ENCODE peak calls at places on chromosome 11, in four cellular contexts. J, W, E and F are unnamed samples.

GRCh38 chr11:75997273-75997552 is 182.2 kb downstream of the UVRAG start:
- DNase-seq in J (no peak), W (no peak), E (no peak), F (no peak)

GRCh38 chr11:73186886-73187285 is 31.2 kb upstream of the P2RY2 start:
- DNase-seq in J (no peak), W (no peak), E (no peak), F (no peak)

GRCh38 chr11:112705148-112705547 is 256.1 kb upstream of the NCAM1 start:
- DNase-seq in J (no peak), W (no peak), E (no peak), F (no peak)

GRCh38 chr11:122682464-122682863 is 26.9 kb downstream of the UBASH3B start:
- DNase-seq in J (no peak), W (no peak), E (no peak), F (no peak)

GRCh38 chr11:123509737-123510578 is 79.9 kb downstream of the GRAMD1B start:
- DNase-seq in J (peak; percentile 62), W (no peak), E (no peak), F (no peak)

GRCh38 chr11:107720305-107720775 is 8.5 kb upstream of the SLN start:
- DNase-seq in J (no peak), W (no peak), E (no peak), F (no peak)

GRCh38 chr11:13834463-13834862 is 128.1 kb upstream of the SPON1 start:
- DNase-seq in J (peak; percentile 74), W (peak; percentile 52), E (no peak), F (no peak)

GRCh38 chr11:61679893-61680621 is at the start of gene DAGLA:
- DNase-seq in J (peak; percentile 72), W (peak; percentile 79), E (peak; percentile 49), F (no peak)

GRCh38 chr11:106503901-106504300 is 426.4 kb downstream of the AASDHPPT start:
- DNase-seq in J (no peak), W (no peak), E (no peak), F (no peak)

GRCh38 chr11:19774817-19775600 is 62.4 kb downstream of the NAV2 start:
- DNase-seq in J (no peak), W (no peak), E (no peak), F (no peak)

GRCh38 chr11:111454561-111455192 is 57.5 kb downstream of the BTG4 start:
- DNase-seq in J (peak; percentile 81), W (peak; percentile 65), E (peak; percentile 42), F (no peak)

GRCh38 chr11:63641727-63642126 is 27.5 kb upstream of the PLAAT3 start:
- DNase-seq in J (no peak), W (no peak), E (no peak), F (no peak)

GRCh38 chr11:116529681-116530080 is 243.1 kb downstream of the BUD13 start:
- DNase-seq in J (no peak), W (no peak), E (no peak), F (no peak)

GRCh38 chr11:123238297-123238696 is 43.2 kb upstream of the CLMP start:
- DNase-seq in J (no peak), W (no peak), E (no peak), F (no peak)

GRCh38 chr11:115317428-115318185 is 186.6 kb downstream of the CADM1 start:
- DNase-seq in J (no peak), W (no peak), E (no peak), F (no peak)

GRCh38 chr11:21771097-21771496 is 421.8 kb upstream of the ANO5 start:
- DNase-seq in J (no peak), W (no peak), E (no peak), F (no peak)

GRCh38 chr11:72772059-72772458 is 19.9 kb upstream of the ARAP1 start:
- DNase-seq in J (no peak), W (no peak), E (no peak), F (no peak)

GRCh38 chr11:47986742-47987141 is 6.4 kb downstream of the PTPRJ start:
- DNase-seq in J (no peak), W (no peak), E (no peak), F (no peak)

GRCh38 chr11:68128682-68129327 is 7.6 kb upstream of the CHKA start:
- DNase-seq in J (peak; percentile 53), W (peak; percentile 76), E (peak; percentile 76), F (no peak)

GRCh38 chr11:9266132-9266736 is 1.1 kb upstream of the DENND5A start:
- DNase-seq in J (no peak), W (no peak), E (peak; percentile 66), F (no peak)

GRCh38 chr11:113591122-113591521 is 115.0 kb downstream of the TMPRSS5 start:
- DNase-seq in J (no peak), W (no peak), E (no peak), F (no peak)

GRCh38 chr11:8239536-8240228 is 24.0 kb downstream of the LMO1 start:
- DNase-seq in J (no peak), W (no peak), E (no peak), F (no peak)

DNA sequence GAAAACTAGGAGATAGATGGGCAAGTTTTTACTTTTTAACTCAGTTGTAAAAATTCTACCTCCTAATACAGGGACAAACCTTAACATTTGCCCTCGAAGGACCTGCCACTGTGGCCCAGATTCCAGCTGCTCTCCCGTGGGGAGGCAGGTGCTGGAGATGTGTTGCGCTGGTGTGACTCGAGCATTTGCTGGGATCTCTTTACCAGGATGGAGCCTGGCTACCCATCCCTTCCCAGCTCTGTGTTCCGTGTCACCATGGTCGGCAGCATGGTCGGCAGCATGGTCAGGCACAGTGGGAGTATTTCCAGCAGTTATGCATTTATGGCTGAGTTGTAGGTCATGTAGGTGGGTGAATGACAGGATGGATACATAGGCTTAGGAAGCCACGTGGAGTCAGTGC is 41.1 kb downstream of the OTOG start:
- DNase-seq in J (peak; percentile 4), W (no peak), E (no peak), F (no peak)
- TF ChIP-seq USF2 in J (no peak), W (no peak), E (no peak), F (no peak)

DNA sequence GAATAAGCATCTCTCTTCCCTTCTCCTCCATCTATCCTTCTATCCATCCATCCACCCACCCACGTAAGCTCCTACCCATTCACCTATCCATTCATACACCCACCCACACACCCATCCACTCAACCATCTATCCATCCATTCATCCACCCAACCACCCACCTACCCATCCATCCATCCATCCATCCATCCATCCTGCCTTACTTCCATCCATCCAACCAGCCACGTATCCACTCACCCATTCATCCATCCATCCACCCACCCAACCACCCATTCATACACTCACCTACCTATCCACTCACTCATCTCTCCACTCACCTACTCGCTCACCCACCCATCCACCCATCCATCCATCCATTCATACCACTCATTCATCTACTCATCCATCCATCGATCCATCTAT is 13.2 kb downstream of the TNNT3 start:
- DNase-seq in J (no peak), W (no peak), E (no peak), F (no peak)
- TF ChIP-seq CREM in J (no peak), W (no peak), E (no peak), F (no peak)

GRCh38 chr11:133747409-133747808 is 97.9 kb downstream of the SPATA19 start:
- DNase-seq in J (no peak), W (no peak), E (no peak), F (no peak)

DNA sequence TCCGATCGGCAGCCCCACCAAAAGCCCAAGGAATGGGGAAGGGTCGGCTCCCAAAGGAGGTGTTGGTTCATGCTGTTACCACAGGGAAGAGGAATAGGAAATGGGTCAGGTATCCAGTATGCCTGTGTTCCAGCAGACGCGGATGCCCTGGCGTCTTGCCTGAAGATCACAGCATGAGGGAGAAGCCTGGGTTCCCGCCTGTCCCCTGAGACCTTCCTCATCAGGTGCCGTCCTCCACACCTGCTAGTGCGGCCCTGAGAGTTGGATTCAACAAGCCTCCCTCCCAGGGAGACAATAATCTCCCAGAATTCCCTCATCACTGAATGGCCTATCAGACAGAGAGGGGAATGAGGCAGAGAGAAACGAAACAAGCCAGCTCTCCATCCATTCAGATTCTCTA is 92.2 kb downstream of the SPATA19 start:
- DNase-seq in J (no peak), W (no peak), E (no peak), F (no peak)
- TF ChIP-seq USF2 in J (no peak), W (no peak), E (no peak), F (no peak)

DNA sequence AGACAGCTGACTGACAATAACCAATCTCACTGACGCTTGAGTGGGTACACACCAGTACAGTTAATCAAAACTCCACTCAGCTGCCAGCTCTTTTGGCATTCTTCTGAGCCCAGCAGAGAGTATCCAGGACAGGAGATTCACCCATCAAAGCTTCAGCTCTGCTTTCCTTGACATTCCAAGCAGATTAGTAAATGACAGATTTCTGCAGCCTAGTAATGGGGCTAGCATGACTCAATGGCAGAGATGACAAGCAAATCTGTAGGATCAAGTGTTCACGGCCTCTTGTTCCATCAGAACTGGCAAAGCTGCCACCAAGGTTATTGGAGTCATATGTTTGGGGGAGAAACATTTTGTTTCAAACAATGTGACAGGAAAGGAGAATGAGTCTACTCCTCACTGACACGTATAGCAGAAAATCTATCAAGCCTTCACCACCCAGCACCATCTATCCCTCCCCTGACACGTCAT is 420.0 kb downstream of the DYNC2H1 start:
- DNase-seq in J (no peak), W (no peak), E (no peak), F (no peak)
- TF ChIP-seq CREM in J (no peak), W (no peak), E (no peak), F (no peak)

DNA sequence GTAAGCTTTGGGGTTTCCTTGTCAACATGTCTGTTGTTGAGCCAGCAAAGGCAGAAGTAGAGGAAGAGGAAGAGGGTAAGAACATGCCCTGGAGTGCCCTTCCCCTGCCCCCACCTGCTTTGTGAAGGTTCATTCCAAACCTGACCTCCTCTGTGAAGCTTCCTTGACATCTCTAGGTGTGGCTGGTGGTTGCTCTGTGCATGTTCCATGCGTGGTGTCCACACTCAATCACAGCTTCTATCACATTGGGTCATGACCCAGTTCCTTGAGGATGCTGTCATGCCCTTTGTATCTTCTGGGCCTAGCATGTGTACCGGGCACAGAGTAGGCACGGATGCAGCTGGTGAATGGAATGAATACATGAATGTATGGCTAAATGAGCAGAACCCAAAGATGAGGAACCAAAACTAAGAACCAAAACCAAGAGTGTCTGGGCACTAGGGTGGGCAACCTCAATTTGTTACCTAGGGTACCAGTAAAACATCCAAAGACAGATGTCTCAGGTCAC is 23.7 kb upstream of the FXYD6 start:
- DNase-seq in J (no peak), W (no peak), E (no peak), F (peak; percentile 60)
- TF ChIP-seq USF2 in J (no peak), W (no peak), E (no peak), F (no peak)

GRCh38 chr11:65540290-65541092 is 15.6 kb downstream of the SCYL1 start:
- DNase-seq in J (peak; percentile 93), W (peak; percentile 92), E (no peak), F (peak; percentile 71)
- TF ChIP-seq CREM in J (no peak), W (peak; percentile 64), E (no peak), F (peak; percentile 43)